ENCODE peak calls at places on chromosomes 5 and 9, in eight cellular contexts. M is stimulated activated CD4-positive, alpha-beta T cell treated with anti-CD3 and anti-CD28 coated beads, Interleukin-1b, Interleukin-23, amount 100 ng/mL, for 1 hour; L is renal cortical epithelial cell; P is HTR-8/SVneo; G is astrocyte of the spinal cord; E is H9; X is AG04450; I is epithelial cell of prostate. A is an unnamed sample.

GRCh38 chr9:93693129-93693528 is 116.7 kb downstream of the PHF2 start:
- DNase-seq in M (no peak), L (no peak), P (no peak), G (no peak), E (no peak), X (no peak), I (no peak), A (no peak)

GRCh38 chr5:137642091-137642490 is 93.8 kb downstream of the KLHL3 start:
- DNase-seq in M (no peak), L (no peak), P (no peak), G (no peak), E (no peak), X (no peak), I (no peak), A (no peak)

GRCh38 chr9:7027996-7028395 is 270.2 kb downstream of the KDM4C start:
- DNase-seq in M (no peak), L (no peak), P (no peak), G (no peak), E (no peak), X (no peak), I (no peak), A (no peak)

GRCh38 chr5:59358497-59358896 is 535.0 kb downstream of the PDE4D start:
- DNase-seq in M (no peak), L (no peak), P (no peak), G (peak; percentile 12), E (peak; percentile 35), X (no peak), I (no peak), A (no peak)

GRCh38 chr5:146395233-146395632 is 51.9 kb upstream of the TCERG1 start:
- DNase-seq in M (no peak), L (no peak), P (no peak), G (no peak), E (peak; percentile 33), X (no peak), I (no peak), A (no peak)

GRCh38 chr5:169763437-169764301 is 126.6 kb downstream of the DOCK2 start:
- DNase-seq in M (no peak), L (no peak), P (no peak), G (no peak), E (no peak), X (no peak), I (no peak), A (no peak)

GRCh38 chr9:108515856-108516255 is 339.9 kb downstream of the ACTL7B start:
- DNase-seq in M (no peak), L (no peak), P (no peak), G (no peak), E (peak; percentile 32), X (no peak), I (no peak), A (no peak)

GRCh38 chr9:91094324-91095083 is 267.2 kb downstream of the AUH start:
- DNase-seq in M (no peak), L (no peak), P (no peak), G (no peak), E (no peak), X (no peak), I (no peak), A (no peak)

GRCh38 chr5:11590475-11590874 is 313.8 kb downstream of the CTNND2 start:
- DNase-seq in M (no peak), L (no peak), P (no peak), G (no peak), E (no peak), X (no peak), I (no peak), A (no peak)

GRCh38 chr5:175248416-175248905 is 195.5 kb downstream of the DRD1 start:
- DNase-seq in M (no peak), L (no peak), P (no peak), G (no peak), E (no peak), X (no peak), I (no peak), A (no peak)

GRCh38 chr9:94802795-94803194 is 76.3 kb downstream of the AOPEP start:
- DNase-seq in M (no peak), L (peak; percentile 84), P (no peak), G (peak; percentile 95), E (no peak), X (no peak), I (no peak), A (no peak)

GRCh38 chr5:181088289-181088688 is 42.7 kb downstream of the OR2V1 start:
- DNase-seq in M (no peak), L (no peak), P (peak; percentile 22), G (no peak), E (peak; percentile 76), X (no peak), I (no peak), A (no peak)

GRCh38 chr9:126752376-126752775 is 52.5 kb upstream of the ZBTB43 start:
- DNase-seq in M (no peak), L (no peak), P (no peak), G (no peak), E (no peak), X (no peak), I (peak; percentile 26), A (no peak)